ENCODE peak calls at places on chromosomes 4 and X, in five cellular contexts. D, R, E, T and W are unnamed samples.

GRCh38 chr4:86099348-86099747 is 260.5 kb downstream of the MAPK10 start:
- DNase-seq in D (no peak), R (no peak), E (no peak), T (no peak), W (no peak)

GRCh38 chrX:153968754-153969124 is 2.9 kb downstream of the HCFC1 start:
- DNase-seq in D (no peak), R (no peak), E (peak; percentile 59), T (no peak), W (peak; percentile 32)

GRCh38 chr4:8478801-8479744 is 38.5 kb downstream of the TRMT44 start:
- DNase-seq in D (no peak), R (no peak), E (no peak), T (peak; percentile 35), W (no peak)

GRCh38 chrX:17500145-17500579 is 125.2 kb downstream of the NHS start:
- DNase-seq in D (no peak), R (no peak), E (no peak), T (peak; percentile 64), W (no peak)

GRCh38 chrX:153755136-153755535 is 8.9 kb upstream of the PLXNB3 start:
- DNase-seq in D (no peak), R (no peak), E (no peak), T (no peak), W (no peak)

GRCh38 chrX:96563663-96564062 is 121.0 kb upstream of the DIAPH2 start:
- DNase-seq in D (no peak), R (no peak), E (no peak), T (peak; percentile 64), W (no peak)

GRCh38 chr4:151169223-151169622 is 69.8 kb downstream of the RPS3A start:
- DNase-seq in D (no peak), R (no peak), E (peak; percentile 66), T (peak; percentile 99), W (no peak)

GRCh38 chrX:8783100-8784098 is 17.8 kb downstream of the FAM9A start:
- DNase-seq in D (peak; percentile 3), R (no peak), E (no peak), T (peak; percentile 4), W (no peak)

GRCh38 chr4:22515145-22515887 is 550 bp downstream of the ADGRA3 start:
- DNase-seq in D (peak; percentile 81), R (no peak), E (peak; percentile 65), T (peak; percentile 64), W (no peak)

GRCh38 chr4:123819362-123820035 is 422.9 kb downstream of the SPRY1 start:
- DNase-seq in D (no peak), R (no peak), E (no peak), T (no peak), W (no peak)

GRCh38 chr4:169428376-169428775 is 157.6 kb upstream of the SH3RF1 start:
- DNase-seq in D (no peak), R (no peak), E (no peak), T (no peak), W (no peak)

GRCh38 chr4:89482248-89482647 is 174.6 kb upstream of the GPRIN3 start:
- DNase-seq in D (peak; percentile 76), R (no peak), E (no peak), T (peak; percentile 53), W (no peak)

GRCh38 chr4:125319311-125319710 is 4.6 kb downstream of the FAT4 start:
- DNase-seq in D (no peak), R (no peak), E (no peak), T (peak; percentile 45), W (no peak)

GRCh38 chr4:182642831-182643230 is 274.4 kb downstream of the DCTD start:
- DNase-seq in D (no peak), R (no peak), E (no peak), T (peak; percentile 66), W (no peak)

GRCh38 chr4:5003918-5004317 is 15.3 kb downstream of the CYTL1 start:
- DNase-seq in D (no peak), R (no peak), E (no peak), T (no peak), W (no peak)

GRCh38 chr4:183638436-183638835 is 20.5 kb downstream of the RWDD4 start:
- DNase-seq in D (no peak), R (no peak), E (no peak), T (peak; percentile 59), W (no peak)

GRCh38 chr4:98474408-98474844 is 184.0 kb downstream of the TSPAN5 start:
- DNase-seq in D (no peak), R (no peak), E (no peak), T (peak; percentile 85), W (no peak)

GRCh38 chr4:176680668-176681067 is 112.1 kb downstream of the VEGFC start:
- DNase-seq in D (no peak), R (no peak), E (no peak), T (no peak), W (no peak)

GRCh38 chrX:100447563-100448397 is 37.7 kb upstream of the PCDH19 start:
- DNase-seq in D (peak; percentile 70), R (no peak), E (peak; percentile 29), T (peak; percentile 1), W (no peak)

GRCh38 chr4:76585897-76586360 is 150.9 kb downstream of the SHROOM3 start:
- DNase-seq in D (peak; percentile 60), R (peak; percentile 92), E (peak; percentile 41), T (no peak), W (no peak)

GRCh38 chr4:122636697-122637096 is 15.8 kb upstream of the IL21 start:
- DNase-seq in D (no peak), R (no peak), E (no peak), T (no peak), W (no peak)

GRCh38 chrX:107547621-107548020 is 80.7 kb upstream of the PRPS1 start:
- DNase-seq in D (no peak), R (no peak), E (no peak), T (no peak), W (no peak)

GRCh38 chr4:13348216-13348615 is 135.9 kb downstream of the RAB28 start:
- DNase-seq in D (no peak), R (no peak), E (no peak), T (no peak), W (no peak)

GRCh38 chr4:48340276-48340904 is 939 bp upstream of the SLAIN2 start:
- DNase-seq in D (no peak), R (no peak), E (no peak), T (peak; percentile 83), W (no peak)

GRCh38 chrX:31126205-31126604 is 54.4 kb upstream of the FTHL17 start:
- DNase-seq in D (no peak), R (no peak), E (no peak), T (peak; percentile 14), W (no peak)

GRCh38 chr4:107705742-107706556 is 14.1 kb downstream of the PAPSS1 start:
- DNase-seq in D (no peak), R (no peak), E (no peak), T (no peak), W (no peak)

GRCh38 chr4:107710493-107711459 is 9.3 kb downstream of the PAPSS1 start:
- DNase-seq in D (no peak), R (no peak), E (no peak), T (no peak), W (no peak)

GRCh38 chr4:107711831-107712230 is 8.2 kb downstream of the PAPSS1 start:
- DNase-seq in D (no peak), R (no peak), E (no peak), T (no peak), W (no peak)

GRCh38 chr4:107709916-107710315 is 10.1 kb downstream of the PAPSS1 start:
- DNase-seq in D (no peak), R (no peak), E (no peak), T (peak; percentile 22), W (no peak)

GRCh38 chr4:107708225-107708624 is 11.8 kb downstream of the PAPSS1 start:
- DNase-seq in D (no peak), R (no peak), E (no peak), T (no peak), W (no peak)
- H3K9me3 ChIP-seq in D (peaks cover 10% of the 10 kb centered on the region), R (peaks cover 47% of the 10 kb centered on the region), E (peaks cover 21% of the 10 kb centered on the region), T (peaks cover 19% of the 10 kb centered on the region), W (peaks cover 15% of the 10 kb centered on the region)

DNA sequence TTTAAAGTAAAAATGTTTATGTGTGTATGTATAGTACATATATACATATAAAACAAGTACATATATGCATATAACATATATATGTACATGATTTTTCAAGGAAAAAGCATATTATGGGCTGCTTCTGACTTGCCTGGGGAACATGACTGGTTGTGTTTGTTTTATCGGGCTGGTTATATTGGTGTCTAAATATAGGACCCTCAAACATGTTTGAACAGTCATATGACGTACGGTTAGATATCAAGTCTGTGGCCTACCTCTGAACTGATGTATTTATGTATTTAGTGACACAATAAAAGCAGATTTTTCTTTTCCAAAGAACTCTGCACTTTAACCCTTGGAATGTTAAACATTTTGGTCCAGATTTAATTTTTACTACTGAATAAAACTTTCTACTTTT is 37.9 kb upstream of the ARSD start:
- DNase-seq in D (no peak), R (no peak), E (no peak), T (no peak), W (no peak)
- H3K9me3 ChIP-seq in D (no peaks in the 10 kb centered on the region), R (no peaks in the 10 kb centered on the region), E (no peaks in the 10 kb centered on the region), T (peaks cover 3% of the 10 kb centered on the region), W (no peaks in the 10 kb centered on the region)

DNA sequence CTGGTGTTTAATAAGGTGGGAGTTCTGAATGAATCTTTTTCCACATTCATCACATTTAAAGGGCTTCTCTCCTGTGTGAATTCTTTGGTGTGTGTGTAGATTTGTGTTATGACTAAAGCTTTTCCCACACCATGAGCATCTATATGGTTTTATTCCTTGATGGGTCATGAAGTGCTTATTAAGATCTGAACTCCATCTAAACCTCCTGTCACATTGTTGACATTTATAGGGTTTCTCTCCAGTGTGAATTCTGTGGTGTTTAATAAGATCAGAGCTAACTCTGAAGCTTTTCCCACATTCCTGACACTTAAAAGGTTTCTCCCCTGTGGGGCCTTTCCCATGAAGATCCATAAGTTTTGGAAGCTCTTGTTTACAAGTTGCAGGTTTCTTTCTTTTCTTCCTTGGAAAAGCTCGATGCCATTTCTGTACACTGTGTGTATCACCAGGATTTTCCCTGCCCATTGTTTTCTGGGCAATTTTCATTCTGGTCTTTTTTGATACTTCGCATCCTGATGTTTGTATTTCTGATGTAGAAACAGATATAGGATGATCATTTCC is 21.9 kb upstream of the ETDC start:
- DNase-seq in D (no peak), R (no peak), E (no peak), T (no peak), W (no peak)
- H3K9me3 ChIP-seq in D (peaks cover 14% of the 10 kb centered on the region), R (peaks cover 79% of the 10 kb centered on the region), E (peaks cover 82% of the 10 kb centered on the region), T (peaks cover 29% of the 10 kb centered on the region), W (peaks cover 13% of the 10 kb centered on the region)

GRCh38 chr4:125085-125820 is 952 bp downstream of the ZNF718 start:
- DNase-seq in D (peak; percentile 33), R (no peak), E (peak; percentile 34), T (peak; percentile 17), W (no peak)

GRCh38 chr4:121408-122084 is 2.8 kb upstream of the ZNF718 start:
- DNase-seq in D (no peak), R (no peak), E (no peak), T (no peak), W (no peak)

GRCh38 chr4:124275-125081 is at the start of gene ZNF718:
- DNase-seq in D (peak; percentile 88), R (peak; percentile 95), E (peak; percentile 90), T (peak; percentile 97), W (peak; percentile 45)

GRCh38 chr4:116499-116898 is 7.8 kb upstream of the ZNF718 start:
- DNase-seq in D (no peak), R (no peak), E (no peak), T (no peak), W (no peak)

DNA sequence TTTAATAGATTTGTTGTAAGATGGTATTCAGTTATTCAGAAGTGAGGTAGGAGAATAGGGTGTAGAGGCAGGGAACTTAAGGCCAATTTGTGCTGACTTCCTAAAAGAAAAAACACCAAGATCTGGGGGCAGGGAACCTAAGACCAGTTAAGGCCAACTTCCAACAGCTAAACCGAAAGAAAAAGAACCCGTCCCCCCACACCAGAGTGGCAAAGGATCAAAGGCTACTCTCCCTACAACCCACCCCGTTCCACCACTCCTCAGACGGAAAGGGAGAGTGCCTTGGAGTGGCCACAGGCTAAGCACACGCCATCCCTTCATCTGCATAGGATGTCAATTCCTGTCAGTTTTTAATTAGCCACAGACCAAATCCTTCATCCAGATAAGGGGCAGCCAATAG is 3.7 kb upstream of the ZNF718 start:
- DNase-seq in D (no peak), R (no peak), E (no peak), T (no peak), W (no peak)
- H3K9me3 ChIP-seq in D (peaks cover 3% of the 10 kb centered on the region), R (no peaks in the 10 kb centered on the region), E (peaks cover 17% of the 10 kb centered on the region), T (peaks cover 12% of the 10 kb centered on the region), W (peaks cover 8% of the 10 kb centered on the region)